ENCODE peak calls at places on chromosome 1, in seven cellular contexts. X, N, C, B, Z, I and V are unnamed samples.

GRCh38 chr1:161747789-161748188 is 1.8 kb upstream of the DUSP12 start:
- DNase-seq in I (no peak), Z (no peak), X (no peak), C (no peak), B (no peak), N (no peak), V (no peak)

GRCh38 chr1:98839840-98840239 is 164.8 kb downstream of the PLPPR5 start:
- DNase-seq in C (no peak), B (no peak), X (no peak), N (no peak), Z (no peak), I (no peak), V (no peak)

GRCh38 chr1:109901508-109902145 is 9.0 kb upstream of the CSF1 start:
- DNase-seq in C (no peak), I (peak), Z (no peak), N (no peak), X (peak), B (no peak), V (no peak)

GRCh38 chr1:155078496-155079209 is at the start of gene EFNA3:
- DNase-seq in C (peak), Z (peak), I (peak), X (peak), N (peak), B (peak), V (peak)

GRCh38 chr1:233183226-233184020 is 112.1 kb downstream of the PCNX2 start:
- DNase-seq in B (peak), Z (no peak), I (no peak), N (no peak), C (no peak), X (no peak), V (no peak)

GRCh38 chr1:95197616-95198252 is 36.3 kb upstream of the RWDD3 start:
- DNase-seq in N (no peak), C (no peak), B (no peak), I (no peak), X (no peak), Z (no peak), V (peak)

GRCh38 chr1:32886012-32886827 is at the start of gene HPCA:
- DNase-seq in X (peak), Z (no peak), C (peak), N (no peak), B (peak), I (peak), V (no peak)

GRCh38 chr1:175536921-175537320 is 206.5 kb downstream of the TNR start:
- DNase-seq in X (no peak), C (no peak), I (no peak), N (no peak), Z (no peak), B (no peak), V (no peak)

GRCh38 chr1:201752333-201752732 is 76.6 kb upstream of the IPO9 start:
- DNase-seq in Z (no peak), B (no peak), X (no peak), N (no peak), I (no peak), C (no peak), V (no peak)

GRCh38 chr1:171258943-171259342 is 10.6 kb downstream of the FMO1 start:
- DNase-seq in N (no peak), C (no peak), Z (no peak), I (no peak), X (no peak), B (no peak), V (no peak)

GRCh38 chr1:19845166-19845954 is 30.3 kb upstream of the RNF186 start:
- DNase-seq in Z (no peak), I (no peak), B (no peak), N (no peak), X (no peak), C (no peak), V (no peak)

GRCh38 chr1:15799928-15800835 is 7.3 kb downstream of the UQCRHL start:
- DNase-seq in C (peak), X (no peak), B (no peak), Z (no peak), I (peak), N (peak), V (no peak)

GRCh38 chr1:193019442-193020026 is 39.6 kb downstream of the UCHL5 start:
- DNase-seq in N (no peak), Z (peak), I (no peak), X (no peak), C (no peak), B (peak), V (peak)

GRCh38 chr1:175757381-175758015 is 14.1 kb upstream of the TNR start:
- DNase-seq in N (no peak), B (peak), C (no peak), I (peak), Z (no peak), X (no peak), V (no peak)

GRCh38 chr1:98316286-98316685 is 345.2 kb upstream of the SNX7 start:
- DNase-seq in Z (no peak), I (no peak), X (no peak), B (no peak), N (no peak), C (no peak), V (no peak)

GRCh38 chr1:78839704-78840277 is 166.7 kb downstream of the ADGRL4 start:
- DNase-seq in N (no peak), I (no peak), C (no peak), B (peak), Z (peak), X (no peak), V (no peak)

GRCh38 chr1:68782890-68783289 is 286.0 kb upstream of the DEPDC1 start:
- DNase-seq in C (no peak), X (no peak), N (no peak), Z (no peak), B (no peak), I (no peak), V (no peak)

GRCh38 chr1:63051886-63052285 is 268.0 kb downstream of the ATG4C start:
- DNase-seq in X (no peak), I (no peak), N (no peak), B (no peak), C (no peak), Z (no peak), V (no peak)

GRCh38 chr1:53241828-53242227 is 3.5 kb upstream of the MAGOH start:
- DNase-seq in N (no peak), B (no peak), I (no peak), C (no peak), Z (no peak), X (no peak), V (no peak)

GRCh38 chr1:164659621-164660414 is 100.8 kb downstream of the PBX1 start:
- DNase-seq in Z (no peak), X (no peak), B (no peak), N (peak), C (no peak), I (peak), V (no peak)

GRCh38 chr1:212261361-212261929 is 23.8 kb upstream of the PPP2R5A start:
- DNase-seq in X (no peak), Z (no peak), N (no peak), I (no peak), C (no peak), B (no peak), V (no peak)

GRCh38 chr1:19920132-19920710 is 3.2 kb downstream of the PLA2G2E start:
- DNase-seq in Z (no peak), I (no peak), N (no peak), B (no peak), X (no peak), C (no peak), V (no peak)

GRCh38 chr1:187203257-187203656 is 374.5 kb downstream of the PLA2G4A start:
- DNase-seq in I (no peak), N (no peak), B (no peak), C (no peak), Z (no peak), X (no peak), V (no peak)

GRCh38 chr1:208980590-208980989 is 602.9 kb upstream of the CAMK1G start:
- DNase-seq in N (no peak), B (no peak), C (no peak), Z (no peak), I (no peak), X (no peak), V (no peak)

GRCh38 chr1:153929981-153930948 is 7.5 kb upstream of the GATAD2B start:
- DNase-seq in C (no peak), B (no peak), N (no peak), Z (no peak), I (no peak), X (no peak), V (no peak)

GRCh38 chr1:159763686-159764085 is 17.1 kb upstream of the DUSP23 start:
- DNase-seq in B (no peak), C (no peak), X (no peak), I (no peak), Z (no peak), N (no peak), V (no peak)

GRCh38 chr1:109796484-109797305 is 33.0 kb upstream of the EPS8L3 start:
- DNase-seq in B (no peak), N (peak), C (peak), Z (no peak), X (peak), I (no peak), V (no peak)

GRCh38 chr1:236417325-236417724 is 23.2 kb downstream of the EDARADD start:
- DNase-seq in I (no peak), B (no peak), Z (no peak), C (no peak), X (no peak), N (no peak), V (no peak)

GRCh38 chr1:91011726-91012125 is 10.1 kb downstream of the ZNF644 start:
- DNase-seq in B (no peak), I (no peak), C (no peak), N (no peak), Z (no peak), X (no peak), V (no peak)

GRCh38 chr1:207282496-207283380 is 38.7 kb upstream of the CD55 start:
- DNase-seq in X (no peak), Z (no peak), N (no peak), I (no peak), B (no peak), C (no peak), V (no peak)

GRCh38 chr1:51955797-51956527 is 34.5 kb downstream of the RAB3B start:
- DNase-seq in C (no peak), B (no peak), Z (peak), N (no peak), X (no peak), I (no peak), V (no peak)

GRCh38 chr1:30798389-30798951 is 40.9 kb upstream of the LAPTM5 start:
- DNase-seq in Z (no peak), C (no peak), N (no peak), B (no peak), I (peak), X (peak), V (no peak)

GRCh38 chr1:51417496-51418383 is 87.4 kb upstream of the TTC39A start:
- DNase-seq in X (no peak), N (no peak), I (no peak), C (no peak), B (no peak), Z (no peak), V (no peak)

GRCh38 chr1:157227700-157228099 is 89.5 kb upstream of the ETV3 start:
- DNase-seq in C (no peak), N (no peak), X (no peak), Z (no peak), I (no peak), B (no peak), V (no peak)

GRCh38 chr1:110602466-110602865 is 3.7 kb downstream of the KCNA2 start:
- DNase-seq in C (no peak), Z (no peak), X (no peak), B (no peak), N (no peak), I (no peak), V (no peak)

GRCh38 chr1:240618946-240619345 is 7.0 kb upstream of the GREM2 start:
- DNase-seq in C (no peak), I (no peak), Z (no peak), B (no peak), N (no peak), X (no peak), V (no peak)

GRCh38 chr1:938088-938683 is 14.5 kb downstream of the SAMD11 start:
- DNase-seq in B (no peak), C (peak), N (peak), X (no peak), Z (no peak), I (peak), V (no peak)

GRCh38 chr1:222420621-222421020 is 127.3 kb downstream of the HHIPL2 start:
- DNase-seq in I (no peak), N (no peak), X (no peak), B (no peak), C (no peak), Z (no peak), V (no peak)